ENCODE peak calls at places on chromosomes 13 and 19, in five cellular contexts. O is IMR-90, H is mammary epithelial cell, D is cardiac muscle cell, J is dorsolateral prefrontal cortex. Q is an unnamed sample.
A peak's percentile ranks its signal among the peaks of the same experiment; 100 is the strongest.

GRCh38 chr13:110726726-110727125 is 13.2 kb downstream of the ING1 start:
- DNase-seq in D (no peak), H (no peak), J (no peak), O (no peak), Q (no peak)

GRCh38 chr19:7391218-7391670 is 42.5 kb downstream of the ARHGEF18 start:
- DNase-seq in D (peak; percentile 83), H (peak; percentile 81), O (peak; percentile 77), J (no peak), Q (no peak)

GRCh38 chr19:20278342-20278741 is 111.3 kb downstream of the ZNF486 start:
- DNase-seq in J (no peak), D (no peak), H (no peak), O (no peak), Q (peak; percentile 7)

GRCh38 chr19:5031231-5032100 is 62.6 kb downstream of the KDM4B start:
- DNase-seq in D (peak; percentile 80), O (peak; percentile 65), H (peak; percentile 48), J (peak; percentile 88), Q (no peak)

GRCh38 chr13:112859817-112860190 is 109.2 kb upstream of the MCF2L start:
- DNase-seq in J (peak; percentile 53), H (no peak), D (peak; percentile 50), O (peak; percentile 82), Q (no peak)

GRCh38 chr13:23778879-23779278 is 110.3 kb downstream of the MIPEP start:
- DNase-seq in D (peak; percentile 61), O (peak; percentile 63), J (no peak), H (peak; percentile 52), Q (peak; percentile 51)

GRCh38 chr19:11578342-11579142 is 1.1 kb upstream of the ACP5 start:
- DNase-seq in D (peak; percentile 33), J (no peak), O (no peak), H (no peak), Q (no peak)

GRCh38 chr13:61414136-61414535 is 1.5 kb downstream of the PCDH20 start:
- DNase-seq in O (no peak), H (no peak), D (no peak), J (no peak), Q (no peak)

GRCh38 chr13:20349564-20350379 is 117.7 kb upstream of the GJB6 start:
- DNase-seq in J (no peak), H (no peak), O (no peak), D (no peak), Q (no peak)

GRCh38 chr13:48158290-48158689 is 63.4 kb upstream of the MED4 start:
- DNase-seq in H (peak; percentile 72), D (no peak), J (no peak), O (no peak), Q (no peak)
- H3K4me3 ChIP-seq in H (no peak overlapping the region), D (no peak overlapping the region), J (no peak overlapping the region), O (no peak overlapping the region), Q (no peak overlapping the region)

GRCh38 chr13:50550151-50550550 is 293.3 kb downstream of the DLEU7 start:
- DNase-seq in D (no peak), J (no peak), H (no peak), O (no peak), Q (no peak)
- TF ChIP-seq CTCF in D (no peak), J (no peak), H (no peak), O (no peak), Q (no peak)

GRCh38 chr13:28729541-28729940 is 10.8 kb upstream of the SLC46A3 start:
- DNase-seq in H (no peak), J (no peak), O (no peak), D (no peak), Q (no peak)
- H3K4me3 ChIP-seq in H (no peak overlapping the region), J (no peak overlapping the region), O (no peak overlapping the region), D (no peak overlapping the region), Q (no peak overlapping the region)

GRCh38 chr13:91078093-91078679 is 269.3 kb upstream of the MIR17HG start:
- DNase-seq in J (no peak), H (no peak), D (peak; percentile 41), O (no peak), Q (no peak)
- TF ChIP-seq CTCF in J (peak; percentile 36), H (peak; percentile 31), D (peak; percentile 42), O (no peak), Q (peak; percentile 39)

GRCh38 chr13:98749501-98749900 is 3.0 kb downstream of the SLC15A1 start:
- DNase-seq in H (no peak), J (no peak), O (peak; percentile 60), D (peak; percentile 48), Q (no peak)

GRCh38 chr13:98755116-98755515 is 2.6 kb upstream of the SLC15A1 start:
- DNase-seq in J (no peak), D (no peak), O (no peak), H (no peak), Q (no peak)

GRCh38 chr13:98752942-98753290 is 444 bp upstream of the SLC15A1 start:
- DNase-seq in O (no peak), J (no peak), H (no peak), D (no peak), Q (no peak)

GRCh38 chr13:98752111-98752941 is at the start of gene SLC15A1:
- DNase-seq in D (no peak), J (no peak), O (no peak), H (no peak), Q (no peak)

DNA sequence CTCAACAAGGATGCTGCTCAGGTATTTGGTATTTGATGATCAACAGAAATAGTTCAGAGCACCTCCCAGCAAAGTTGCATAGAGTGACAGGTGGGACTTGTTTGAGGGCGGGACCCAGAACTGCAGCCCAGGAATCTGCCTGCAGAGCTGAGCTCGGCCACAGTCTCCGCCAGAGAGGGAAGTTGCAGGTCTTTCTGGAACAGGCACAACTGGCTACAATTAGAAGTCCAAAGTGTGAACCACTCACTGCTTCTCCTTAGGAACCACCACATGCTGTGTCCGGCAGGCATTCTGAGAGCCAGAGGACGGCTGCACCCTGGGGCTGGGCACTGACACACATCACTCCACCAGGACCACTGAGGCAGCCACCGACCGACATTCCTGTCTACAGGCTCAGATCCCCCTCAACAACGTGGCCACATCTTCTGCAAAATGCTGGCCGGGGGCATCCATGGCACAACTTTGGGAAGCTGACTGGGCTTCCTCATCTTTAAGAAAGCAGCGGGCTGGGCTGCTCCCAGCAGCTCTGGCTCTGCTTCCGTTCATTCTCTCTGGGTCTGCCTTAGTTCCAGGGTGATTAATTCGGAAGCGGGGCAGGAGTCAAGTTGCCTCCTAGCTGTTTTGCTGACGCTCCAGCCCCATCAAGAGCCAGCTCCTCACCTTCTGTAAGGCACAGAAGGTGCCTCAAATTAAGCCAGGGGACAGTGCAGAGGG is 918 bp downstream of the SLC15A1 start:
- DNase-seq in D (peak; percentile 39), J (no peak), H (no peak), O (peak; percentile 5), Q (no peak)
- H3K4me3 ChIP-seq in D (no peak overlapping the region), J (no peak overlapping the region), H (no peak overlapping the region), O (no peak overlapping the region), Q (no peak overlapping the region)

DNA sequence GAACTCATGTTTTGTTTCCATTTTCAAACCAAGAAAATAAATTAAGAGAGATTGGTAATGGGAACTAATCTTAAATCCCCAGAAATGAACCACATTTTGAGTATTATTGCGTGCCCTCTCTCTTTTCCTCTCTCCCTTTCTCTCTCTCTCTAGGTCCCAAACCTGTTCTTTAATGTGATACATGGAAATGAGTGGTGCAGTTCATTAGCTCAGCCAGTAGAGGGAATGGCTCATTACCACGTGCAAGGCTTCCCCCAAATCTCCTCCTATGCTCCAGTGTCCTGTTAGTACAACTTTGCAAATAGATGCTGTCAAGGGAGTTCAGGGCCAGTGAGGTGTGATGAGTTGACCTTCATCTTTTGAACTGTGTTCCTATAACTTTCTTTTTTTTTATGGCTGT is 178.4 kb downstream of the FGF9 start:
- DNase-seq in D (peak; percentile 6), H (peak; percentile 11), J (no peak), O (peak; percentile 43), Q (no peak)
- TF ChIP-seq CTCF in D (peak; percentile 18), H (peak; percentile 18), J (peak; percentile 24), O (peak; percentile 50), Q (peak; percentile 46)

Q was measured in LNCaP clone FGC.